ENCODE peak calls at places on chromosomes 5 and 9, in nine cellular contexts. V is tibial artery, X is hepatocyte, C is mucosa of descending colon, E is colonic mucosa, T is breast epithelium, Z is AG10803, J is cardiac fibroblast, D is fibroblast of lung. I is an unnamed sample.

GRCh38 chr5:149113669-149114068 is 27.6 kb upstream of the ABLIM3 start:
- DNase-seq in T (no peak), Z (peak; percentile 79), X (peak; percentile 14), D (peak; percentile 63), V (no peak), J (peak; percentile 82), C (no peak), E (no peak), I (no peak)

GRCh38 chr5:62964428-62964827 is 385.8 kb downstream of the LRRC70 start:
- DNase-seq in Z (no peak), J (no peak), E (no peak), C (no peak), X (no peak), V (no peak), D (no peak), T (no peak), I (no peak)

GRCh38 chr5:61625682-61626620 is 293.9 kb downstream of the ZSWIM6 start:
- DNase-seq in T (peak; percentile 52), V (peak; percentile 66), E (peak; percentile 86), Z (peak; percentile 49), X (peak; percentile 73), C (peak; percentile 80), D (peak; percentile 51), J (peak; percentile 18), I (peak; percentile 46)

GRCh38 chr9:94806307-94806893 is 79.9 kb downstream of the AOPEP start:
- DNase-seq in T (no peak), C (no peak), J (peak; percentile 48), E (no peak), V (no peak), D (peak; percentile 41), Z (peak; percentile 63), X (peak; percentile 37), I (no peak)

GRCh38 chr5:143403357-143403606 is 204 bp downstream of the NR3C1 start:
- DNase-seq in X (no peak), E (no peak), C (no peak), D (no peak), T (no peak), V (no peak), Z (no peak), J (no peak), I (no peak)

GRCh38 chr9:20940447-20941176 is 90.8 kb downstream of the HACD4 start:
- DNase-seq in X (no peak), Z (peak; percentile 30), J (peak; percentile 5), T (no peak), C (no peak), D (no peak), V (no peak), E (no peak), I (no peak)

GRCh38 chr5:161030219-161030618 is 178.2 kb upstream of the ATP10B start:
- DNase-seq in T (no peak), V (no peak), E (no peak), D (no peak), J (no peak), X (no peak), Z (no peak), C (no peak), I (no peak)

GRCh38 chr9:94017939-94018531 is 62.9 kb upstream of the BARX1 start:
- DNase-seq in V (no peak), D (peak; percentile 78), E (no peak), T (no peak), Z (peak; percentile 40), C (no peak), J (peak; percentile 57), X (no peak), I (no peak)

GRCh38 chr5:131303537-131303936 is 39.7 kb downstream of the CDC42SE2 start:
- DNase-seq in E (no peak), J (peak; percentile 80), V (no peak), Z (peak; percentile 82), C (no peak), T (no peak), D (peak; percentile 73), X (no peak), I (no peak)

GRCh38 chr5:10229306-10230048 is 20.2 kb downstream of the ATPSCKMT start:
- DNase-seq in D (peak; percentile 92), T (no peak), Z (peak; percentile 70), C (no peak), V (no peak), J (peak; percentile 90), X (no peak), E (no peak), I (no peak)

GRCh38 chr9:131605770-131606590 is 60.7 kb downstream of the PRRT1B start:
- DNase-seq in Z (no peak), D (peak; percentile 63), T (no peak), X (peak; percentile 88), V (no peak), C (no peak), J (no peak), E (no peak), I (no peak)

GRCh38 chr5:34919077-34919476 is 3.6 kb downstream of the BRIX1 start:
- DNase-seq in V (no peak), T (no peak), X (no peak), J (peak; percentile 9), D (no peak), E (no peak), C (no peak), Z (no peak), I (no peak)
- TF ChIP-seq CTCF in V (no peak), T (no peak), X (peak; percentile 19), J (no peak), D (no peak), E (no peak), C (no peak), Z (peak; percentile 38), I (no peak)

DNA sequence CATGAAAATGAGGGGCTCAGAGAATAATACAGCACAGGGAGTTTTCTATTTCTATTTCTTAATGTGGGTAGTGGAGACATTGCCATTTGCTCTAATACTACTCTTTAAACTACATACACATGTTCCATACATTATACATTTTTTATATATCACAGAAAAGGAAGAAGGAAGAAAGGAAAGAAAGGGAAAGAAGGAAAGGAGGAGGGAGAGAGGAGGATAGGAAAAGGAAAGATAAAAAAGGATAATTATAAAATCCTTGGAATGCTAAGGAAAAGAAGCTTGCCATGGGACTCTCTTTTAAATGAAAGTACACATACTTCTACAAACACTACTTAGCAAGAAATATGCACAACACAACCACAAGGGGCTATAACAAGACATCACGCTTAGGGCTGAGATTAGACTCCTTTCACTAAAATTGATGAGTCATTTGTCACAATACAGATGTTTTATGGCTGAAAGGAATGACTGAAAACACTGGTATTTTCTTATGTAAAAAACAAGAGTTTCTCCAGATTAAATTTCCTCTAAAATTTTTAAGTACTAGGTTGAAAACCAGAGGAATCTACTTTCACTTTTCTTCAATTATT is 219.8 kb downstream of the ARL15 start:
- DNase-seq in T (no peak), E (no peak), Z (peak; percentile 96), X (no peak), D (peak; percentile 91), C (no peak), V (no peak), J (peak; percentile 90), I (no peak)
- TF ChIP-seq CTCF in T (no peak), E (no peak), Z (peak; percentile 68), X (no peak), D (peak; percentile 42), C (no peak), V (no peak), J (peak; percentile 59), I (no peak)

GRCh38 chr9:26510137-26510536 is 382.5 kb downstream of the CAAP1 start:
- DNase-seq in C (no peak), T (no peak), J (no peak), E (no peak), X (no peak), Z (no peak), V (no peak), D (no peak), I (no peak)
- TF ChIP-seq CTCF in C (no peak), T (no peak), J (no peak), E (no peak), X (no peak), Z (no peak), V (no peak), D (no peak), I (no peak)

GRCh38 chr5:173884402-173885053 is 3.6 kb upstream of the CPEB4 start:
- DNase-seq in J (no peak), Z (no peak), C (peak; percentile 80), E (peak; percentile 78), D (no peak), T (no peak), X (peak; percentile 37), V (no peak), I (peak; percentile 75)

GRCh38 chr5:173885054-173885443 is 3.1 kb upstream of the CPEB4 start:
- DNase-seq in Z (no peak), E (no peak), C (no peak), T (no peak), J (no peak), X (no peak), D (no peak), V (no peak), I (no peak)

GRCh38 chr5:173883347-173883924 is 4.7 kb upstream of the CPEB4 start:
- DNase-seq in D (no peak), C (no peak), X (no peak), E (no peak), T (no peak), Z (no peak), J (no peak), V (no peak), I (no peak)

GRCh38 chr5:173886157-173886556 is 2.0 kb upstream of the CPEB4 start:
- DNase-seq in T (no peak), V (no peak), Z (no peak), X (no peak), J (no peak), E (no peak), D (no peak), C (no peak), I (no peak)

GRCh38 chr5:173885481-173886010 is 2.6 kb upstream of the CPEB4 start:
- DNase-seq in Z (no peak), V (peak; percentile 54), X (peak; percentile 70), T (no peak), E (peak; percentile 80), D (no peak), J (no peak), C (peak; percentile 80), I (no peak)
- TF ChIP-seq CTCF in Z (no peak), V (no peak), X (peak; percentile 33), T (no peak), E (no peak), D (no peak), J (no peak), C (peak; percentile 19), I (no peak)